ENCODE peak calls at places on chromosomes 4 and X, in five cellular contexts. S, O, L, M and D are unnamed samples.

GRCh38 chr4:154528866-154529265 is 21.3 kb downstream of the PLRG1 start:
- DNase-seq in S (no peak), M (no peak), O (no peak), L (no peak), D (no peak)

GRCh38 chr4:135319685-135320084 is 1118.1 kb upstream of the PABPC4L start:
- DNase-seq in M (no peak), L (no peak), O (no peak), S (no peak), D (no peak)

GRCh38 chr4:162422312-162422711 is 258.5 kb upstream of the FSTL5 start:
- DNase-seq in S (no peak), O (no peak), L (no peak), M (no peak), D (no peak)

GRCh38 chrX:72258174-72258573 is 18.9 kb downstream of the RPS4X start:
- DNase-seq in O (no peak), S (peak; percentile 84), M (no peak), L (no peak), D (peak; percentile 44)

GRCh38 chr4:181376058-181376457 is 867.1 kb upstream of the TENM3 start:
- DNase-seq in O (no peak), L (no peak), S (no peak), M (no peak), D (no peak)

GRCh38 chrX:149504226-149504914 is 736 bp downstream of the IDS start:
- DNase-seq in M (peak; percentile 63), S (no peak), O (no peak), L (no peak), D (no peak)

GRCh38 chr4:189200346-189200745 is 740.3 kb upstream of the FRG1 start:
- DNase-seq in S (no peak), O (no peak), L (no peak), M (no peak), D (no peak)

GRCh38 chrX:57286507-57287251 is at the start of gene FAAH2:
- DNase-seq in S (no peak), L (peak; percentile 77), O (no peak), M (peak; percentile 92), D (no peak)

GRCh38 chr4:15344041-15344440 is 83.8 kb upstream of the C1QTNF7 start:
- DNase-seq in S (peak; percentile 96), M (no peak), O (no peak), L (no peak), D (peak; percentile 84)

GRCh38 chrX:45709381-45709780 is 508.7 kb upstream of the DIPK2B start:
- DNase-seq in O (no peak), M (no peak), S (peak; percentile 44), L (no peak), D (no peak)

GRCh38 chr4:31160146-31160545 is 440.0 kb downstream of the PCDH7 start:
- DNase-seq in S (no peak), L (no peak), M (no peak), O (no peak), D (no peak)

GRCh38 chrX:72031634-72032033 is 100.1 kb downstream of the RTL5 start:
- DNase-seq in S (no peak), O (no peak), L (no peak), M (no peak), D (no peak)

GRCh38 chrX:111349098-111349497 is 62.9 kb downstream of the DCX start:
- DNase-seq in O (no peak), M (no peak), S (no peak), L (no peak), D (no peak)

GRCh38 chr4:138958519-138958918 is 57.1 kb upstream of the NOCT start:
- DNase-seq in O (no peak), S (no peak), L (no peak), M (no peak), D (no peak)

GRCh38 chr4:9924750-9925149 is 96.5 kb downstream of the SLC2A9 start:
- DNase-seq in S (peak; percentile 13), L (no peak), M (peak; percentile 75), O (no peak), D (no peak)

GRCh38 chr4:67883463-67883862 is 339 bp downstream of the TMPRSS11D start:
- DNase-seq in O (no peak), M (no peak), S (no peak), L (no peak), D (no peak)

GRCh38 chr4:186943607-186943908 is 219.9 kb upstream of the FAT1 start:
- DNase-seq in M (no peak), O (no peak), L (peak; percentile 48), S (no peak), D (no peak)

GRCh38 chr4:186940476-186940875 is 216.8 kb upstream of the FAT1 start:
- DNase-seq in L (no peak), O (no peak), S (no peak), M (no peak), D (no peak)

GRCh38 chr4:186946140-186946539 is 222.5 kb upstream of the FAT1 start:
- DNase-seq in L (peak; percentile 59), O (peak; percentile 60), S (no peak), M (no peak), D (no peak)

GRCh38 chr4:186939766-186940165 is 216.1 kb upstream of the FAT1 start:
- DNase-seq in L (no peak), S (no peak), O (no peak), M (no peak), D (no peak)

DNA sequence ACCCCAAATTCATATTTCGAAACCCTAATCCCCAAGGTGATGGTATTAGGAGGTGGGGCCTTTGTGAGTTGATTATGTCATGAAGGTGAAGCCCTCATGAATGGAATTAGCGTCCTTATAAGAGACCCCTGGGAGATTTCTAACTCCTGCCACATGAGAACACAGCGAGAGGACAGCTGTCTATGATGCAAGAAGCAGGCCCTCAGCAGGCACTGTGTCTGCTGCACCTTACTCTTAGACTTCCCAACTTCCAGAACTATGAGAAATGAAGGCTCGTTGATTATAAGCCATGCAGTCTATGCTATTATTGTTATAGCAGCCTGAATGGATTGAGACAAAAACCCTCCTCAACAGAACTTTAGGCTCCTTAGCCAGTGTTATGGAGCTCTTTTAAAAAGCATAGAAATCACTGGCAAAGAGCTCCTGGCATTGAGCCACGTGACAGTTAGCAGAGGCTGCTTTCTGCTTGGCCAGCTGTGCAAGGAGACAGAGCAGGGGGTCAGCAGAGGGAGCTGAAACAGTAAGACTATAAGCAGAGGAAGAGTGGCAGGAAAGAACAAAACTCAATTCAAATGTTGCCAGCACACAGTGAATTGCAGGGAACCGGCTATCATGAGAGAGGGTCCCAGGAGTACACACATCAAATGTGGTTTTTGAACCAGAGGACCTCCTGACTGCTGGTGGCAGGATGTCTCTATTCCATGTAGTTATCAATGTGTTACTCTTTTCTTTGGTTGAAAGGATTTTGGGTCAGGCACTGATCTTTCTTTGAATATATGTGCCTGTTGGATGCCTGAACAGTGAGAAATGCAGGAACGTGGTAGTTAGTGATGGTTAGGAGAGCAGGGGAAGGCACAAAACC is 219.3 kb upstream of the FAT1 start:
- DNase-seq in O (no peak), L (peak; percentile 63), M (no peak), S (peak; percentile 73), D (no peak)
- TF ChIP-seq CTCF in O (no peak), L (no peak), M (no peak), S (no peak), D (no peak)

GRCh38 chrX:151754042-151754419 is 19.5 kb downstream of the CNGA2 start:
- DNase-seq in O (no peak), L (no peak), M (peak; percentile 97), S (peak; percentile 8), D (peak; percentile 55)

GRCh38 chrX:151750511-151750910 is 16.0 kb downstream of the CNGA2 start:
- DNase-seq in O (no peak), M (no peak), S (no peak), L (no peak), D (no peak)

GRCh38 chrX:151752847-151753246 is 18.3 kb downstream of the CNGA2 start:
- DNase-seq in S (no peak), L (no peak), M (no peak), O (no peak), D (no peak)

GRCh38 chrX:151754641-151755215 is 20.2 kb downstream of the CNGA2 start:
- DNase-seq in S (no peak), O (no peak), L (no peak), M (no peak), D (no peak)

DNA sequence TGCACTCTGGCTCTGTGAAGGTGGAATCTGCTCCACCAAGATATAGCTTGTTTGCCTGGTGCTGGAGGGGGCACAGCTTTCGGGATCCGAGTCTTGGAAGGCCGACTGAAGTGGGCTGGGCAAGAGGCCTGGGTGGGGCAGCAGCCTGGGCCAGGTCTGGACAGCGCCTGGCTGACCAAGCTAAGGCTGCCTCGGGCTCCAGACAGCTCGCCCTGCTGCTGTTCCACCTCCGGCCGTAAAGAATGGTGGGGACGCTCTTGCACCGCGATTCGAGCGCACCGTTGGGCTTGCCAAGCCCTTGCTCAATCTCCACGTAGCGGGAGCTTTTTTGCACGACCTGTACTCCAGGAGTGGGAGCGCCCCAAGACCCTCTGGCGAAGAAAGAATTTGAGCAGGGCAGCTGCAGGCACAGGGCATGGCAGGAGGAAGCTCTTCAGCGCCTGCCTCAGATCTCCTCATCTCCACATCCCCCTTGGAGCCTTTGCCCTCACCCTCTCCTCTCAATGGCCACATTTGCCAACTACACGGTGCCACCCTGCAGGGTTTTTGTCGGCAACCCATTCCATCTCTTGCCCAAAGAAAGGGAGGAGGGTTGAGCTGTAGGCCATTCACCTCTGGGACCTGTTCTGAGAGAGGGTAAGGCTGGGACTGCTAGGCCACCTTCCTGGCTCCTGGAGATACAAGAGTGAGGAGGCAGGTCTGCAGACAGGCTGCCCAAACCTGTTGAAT is 18.9 kb downstream of the CNGA2 start:
- DNase-seq in S (peak; percentile 2), O (peak; percentile 55), M (peak; percentile 79), L (peak; percentile 34), D (peak; percentile 19)
- TF ChIP-seq CTCF in S (peak; percentile 57), O (peak; percentile 64), M (peak; percentile 99), L (peak; percentile 83), D (peak; percentile 78)

GRCh38 chr4:164731827-164732474 is 22.0 kb upstream of the SMIM31 start:
- DNase-seq in O (no peak), L (peak; percentile 35), M (no peak), S (peak; percentile 28), D (no peak)
- TF ChIP-seq CTCF in O (peak; percentile 68), L (peak; percentile 73), M (peak; percentile 84), S (peak; percentile 73), D (peak; percentile 86)

GRCh38 chrX:8721536-8721935 is 10.4 kb downstream of the ANOS1 start:
- DNase-seq in O (no peak), M (no peak), L (no peak), S (no peak), D (no peak)

GRCh38 chrX:8726031-8726652 is 5.8 kb downstream of the ANOS1 start:
- DNase-seq in M (peak; percentile 81), O (no peak), L (no peak), S (no peak), D (no peak)

GRCh38 chrX:8728932-8729331 is 3.0 kb downstream of the ANOS1 start:
- DNase-seq in M (peak; percentile 80), S (no peak), L (no peak), O (no peak), D (no peak)

DNA sequence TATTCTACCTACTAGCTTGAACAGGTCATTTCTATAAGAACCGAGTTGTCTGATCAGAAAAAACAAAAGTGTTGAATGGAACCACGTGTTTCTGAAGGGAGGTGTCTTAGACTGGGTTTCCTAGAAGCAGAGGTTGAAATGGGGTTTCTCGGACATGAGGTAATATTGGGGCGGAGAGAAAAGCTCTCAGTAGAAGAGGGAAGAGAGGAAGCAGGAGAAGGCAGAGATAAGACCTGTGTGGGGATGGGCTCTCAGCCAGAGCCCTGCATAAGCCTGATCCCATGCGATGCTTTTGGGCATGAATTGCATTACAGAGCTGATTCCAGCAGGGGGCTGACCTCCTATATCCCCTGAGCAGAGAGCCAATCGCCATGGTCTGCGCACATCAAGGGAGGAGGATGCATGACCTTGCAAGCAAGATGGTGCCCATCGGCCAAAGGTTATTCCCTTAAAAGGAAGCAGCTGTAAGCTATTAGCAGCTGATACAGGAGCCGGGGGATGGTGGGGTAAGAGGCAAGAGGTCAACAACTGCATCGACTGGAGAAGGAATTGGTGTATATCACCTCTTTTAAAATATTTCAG is 7.7 kb downstream of the ANOS1 start:
- DNase-seq in O (no peak), L (no peak), M (no peak), S (no peak), D (no peak)
- TF ChIP-seq CTCF in O (no peak), L (no peak), M (no peak), S (no peak), D (no peak)